ENCODE peak calls at places on chromosomes 2 and 18, in ten cellular contexts. S is RWPE1, G is ELR, K is kidney glomerular epithelial cell, H is RPMI7951, X is T-helper 9 cell, B is NB4, Z is HCT116, V is T-helper 2 cell, N is right atrium auricular region. T is an unnamed sample.

GRCh38 chr2:121005512-121005911 is 269.8 kb downstream of the GLI2 start:
- DNase-seq in S (no peak), G (no peak), K (no peak), H (no peak), X (no peak), B (no peak), Z (no peak), V (no peak), N (no peak), T (no peak)

GRCh38 chr2:15749460-15750432 is 158.1 kb downstream of the DDX1 start:
- DNase-seq in S (no peak), G (no peak), K (no peak), H (no peak), X (no peak), B (no peak), Z (no peak), V (no peak), N (peak; percentile 57), T (no peak)

GRCh38 chr2:9692392-9693137 is 61.8 kb upstream of the YWHAQ start:
- DNase-seq in S (peak; percentile 50), G (no peak), K (no peak), H (peak; percentile 89), X (no peak), B (no peak), Z (no peak), V (no peak), N (no peak), T (no peak)

GRCh38 chr2:48346124-48346536 is 183.8 kb upstream of the STON1 start:
- DNase-seq in S (no peak), G (peak; percentile 86), K (no peak), H (peak; percentile 92), X (no peak), B (no peak), Z (no peak), V (no peak), N (peak; percentile 63), T (peak; percentile 87)

GRCh38 chr2:220434365-220434764 is 806.9 kb downstream of the SLC4A3 start:
- DNase-seq in S (peak; percentile 18), G (peak; percentile 82), K (no peak), H (peak; percentile 47), X (no peak), B (no peak), Z (no peak), V (no peak), N (no peak), T (peak; percentile 74)

GRCh38 chr2:128241896-128242295 is 76.8 kb downstream of the HS6ST1 start:
- DNase-seq in S (no peak), G (no peak), K (no peak), H (no peak), X (no peak), B (no peak), Z (no peak), V (no peak), N (peak; percentile 21), T (no peak)

GRCh38 chr2:203177361-203177760 is 61.5 kb upstream of the CYP20A1 start:
- DNase-seq in S (no peak), G (peak; percentile 27), K (no peak), H (no peak), X (no peak), B (no peak), Z (no peak), V (no peak), N (no peak), T (no peak)

GRCh38 chr2:65453916-65454315 is 21.5 kb upstream of the SPRED2 start:
- DNase-seq in S (peak; percentile 30), G (peak; percentile 33), K (no peak), H (peak; percentile 25), X (no peak), B (no peak), Z (no peak), V (no peak), N (no peak), T (no peak)

GRCh38 chr2:171487803-171488259 is 34.4 kb upstream of the CYBRD1 start:
- DNase-seq in S (no peak), G (no peak), K (no peak), H (no peak), X (no peak), B (no peak), Z (no peak), V (no peak), N (no peak), T (no peak)

GRCh38 chr18:21341141-21341540 is 99.1 kb downstream of the GREB1L start:
- DNase-seq in S (no peak), G (peak; percentile 41), K (no peak), H (peak; percentile 8), X (no peak), B (peak; percentile 6), Z (no peak), V (no peak), N (no peak), T (peak; percentile 22)

GRCh38 chr2:20378891-20379519 is 28.4 kb upstream of the PUM2 start:
- DNase-seq in S (peak; percentile 60), G (peak; percentile 85), K (peak; percentile 81), H (peak; percentile 86), X (no peak), B (peak; percentile 47), Z (peak; percentile 38), V (no peak), N (peak; percentile 84), T (peak; percentile 82)

GRCh38 chr2:156175946-156176345 is 156.6 kb downstream of the NR4A2 start:
- DNase-seq in S (no peak), G (no peak), K (no peak), H (no peak), X (no peak), B (no peak), Z (no peak), V (no peak), N (no peak), T (no peak)

GRCh38 chr18:78411539-78411938 is 568.1 kb upstream of the SALL3 start:
- DNase-seq in S (no peak), G (no peak), K (no peak), H (no peak), X (no peak), B (no peak), Z (no peak), V (no peak), N (no peak), T (no peak)

GRCh38 chr18:77346446-77346845 is 96.8 kb downstream of the GALR1 start:
- DNase-seq in S (peak; percentile 36), G (peak; percentile 31), K (peak; percentile 24), H (no peak), X (no peak), B (no peak), Z (no peak), V (no peak), N (no peak), T (peak; percentile 50)

GRCh38 chr2:193963472-193964119 is 1693.4 kb upstream of the SLC39A10 start:
- DNase-seq in S (peak; percentile 2), G (peak; percentile 71), K (peak; percentile 10), H (peak; percentile 15), X (no peak), B (peak; percentile 25), Z (peak; percentile 36), V (no peak), N (no peak), T (peak; percentile 71)

GRCh38 chr2:125086313-125087184 is 1061.5 kb downstream of the CNTNAP5 start:
- DNase-seq in S (no peak), G (no peak), K (no peak), H (no peak), X (no peak), B (no peak), Z (no peak), V (no peak), N (no peak), T (no peak)

GRCh38 chr18:26546170-26546874 is 2.0 kb downstream of the KCTD1 start:
- DNase-seq in S (no peak), G (peak; percentile 18), K (peak; percentile 71), H (peak; percentile 25), X (no peak), B (no peak), Z (no peak), V (no peak), N (no peak), T (peak; percentile 64)

GRCh38 chr2:150610670-150611279 is 123.3 kb upstream of the RND3 start:
- DNase-seq in S (peak; percentile 70), G (peak; percentile 84), K (no peak), H (peak; percentile 57), X (no peak), B (peak; percentile 38), Z (peak; percentile 36), V (no peak), N (no peak), T (peak; percentile 47)

GRCh38 chr2:171670655-171671054 is 16.6 kb upstream of the DYNC1I2 start:
- DNase-seq in S (no peak), G (no peak), K (no peak), H (no peak), X (no peak), B (no peak), Z (no peak), V (no peak), N (no peak), T (no peak)

GRCh38 chr18:6001867-6002266 is 106.5 kb upstream of the TMEM200C start:
- DNase-seq in S (no peak), G (no peak), K (no peak), H (no peak), X (no peak), B (no peak), Z (no peak), V (no peak), N (no peak), T (peak; percentile 52)

GRCh38 chr18:8507361-8507760 is 101.9 kb upstream of the RAB12 start:
- DNase-seq in S (no peak), G (peak; percentile 46), K (no peak), H (peak; percentile 10), X (no peak), B (peak; percentile 14), Z (peak; percentile 3), V (no peak), N (peak; percentile 11), T (no peak)

GRCh38 chr18:3238742-3239141 is 8.9 kb upstream of the MYL12A start:
- DNase-seq in S (no peak), G (no peak), K (no peak), H (no peak), X (no peak), B (no peak), Z (no peak), V (no peak), N (no peak), T (no peak)

GRCh38 chr2:159506764-159507406 is 109.5 kb downstream of the BAZ2B start:
- DNase-seq in S (peak; percentile 69), G (peak; percentile 55), K (peak; percentile 28), H (peak; percentile 17), X (no peak), B (no peak), Z (peak; percentile 31), V (no peak), N (no peak), T (peak; percentile 29)

GRCh38 chr18:63590966-63591695 is 4.0 kb downstream of the SERPINB13 start:
- DNase-seq in S (no peak), G (no peak), K (no peak), H (no peak), X (no peak), B (no peak), Z (no peak), V (no peak), N (no peak), T (no peak)

GRCh38 chr18:44943201-44943881 is 262.7 kb downstream of the SETBP1 start:
- DNase-seq in S (no peak), G (no peak), K (peak; percentile 89), H (peak; percentile 75), X (no peak), B (no peak), Z (no peak), V (no peak), N (no peak), T (peak; percentile 89)

GRCh38 chr2:165898381-165898780 is 55.2 kb downstream of the TTC21B start:
- DNase-seq in S (peak; percentile 66), G (peak; percentile 89), K (no peak), H (peak; percentile 80), X (no peak), B (peak; percentile 56), Z (no peak), V (no peak), N (no peak), T (no peak)

GRCh38 chr2:1974391-1974790 is 230.1 kb upstream of the PXDN start:
- DNase-seq in S (no peak), G (peak; percentile 0), K (peak; percentile 71), H (no peak), X (no peak), B (no peak), Z (no peak), V (no peak), N (no peak), T (peak; percentile 98)

GRCh38 chr18:80103231-80103630 is 5.8 kb upstream of the ADNP2 start:
- DNase-seq in S (no peak), G (peak; percentile 35), K (no peak), H (peak; percentile 35), X (no peak), B (no peak), Z (no peak), V (no peak), N (no peak), T (peak; percentile 8)